ENCODE peak calls at places on chromosomes 1 and 21, in four cellular contexts. One of them, this sample, is unnamed.

GRCh38 chr1:245380790-245381535 is 226.2 kb downstream of the KIF26B start:
- DNase-seq in anterior cingulate cortex: no peak
- DNase-seq in naive B cell: no peak
- DNase-seq in lower lobe of right lung: no peak
- DNase-seq in this sample: peak; percentile 38

GRCh38 chr1:89259283-89259971 is 13.2 kb downstream of the GBP5 start:
- DNase-seq in lower lobe of right lung: peak; percentile 39
- DNase-seq in anterior cingulate cortex: no peak
- DNase-seq in naive B cell: no peak
- DNase-seq in this sample: no peak

GRCh38 chr1:220880726-220881506 is 1.7 kb downstream of the HLX start:
- DNase-seq in lower lobe of right lung: peak; percentile 89
- DNase-seq in naive B cell: peak; percentile 40
- DNase-seq in anterior cingulate cortex: no peak
- DNase-seq in this sample: no peak

GRCh38 chr1:232430467-232430866 is 199.5 kb downstream of the SIPA1L2 start:
- DNase-seq in anterior cingulate cortex: no peak
- DNase-seq in naive B cell: no peak
- DNase-seq in lower lobe of right lung: no peak
- DNase-seq in this sample: no peak

GRCh38 chr1:51316113-51316763 is 14.1 kb downstream of the TTC39A start:
- DNase-seq in lower lobe of right lung: peak; percentile 39
- DNase-seq in anterior cingulate cortex: no peak
- DNase-seq in naive B cell: no peak
- DNase-seq in this sample: no peak

GRCh38 chr1:224632921-224633321 is 16.8 kb downstream of the CNIH3 start:
- DNase-seq in lower lobe of right lung: no peak
- DNase-seq in anterior cingulate cortex: no peak
- DNase-seq in naive B cell: no peak
- DNase-seq in this sample: no peak

GRCh38 chr1:58883037-58883887 is 99.4 kb upstream of the JUN start:
- DNase-seq in anterior cingulate cortex: peak; percentile 59
- DNase-seq in lower lobe of right lung: peak; percentile 84
- DNase-seq in naive B cell: peak; percentile 30
- DNase-seq in this sample: no peak

GRCh38 chr1:65691962-65692361 is 100.7 kb upstream of the PDE4B start:
- DNase-seq in lower lobe of right lung: no peak
- DNase-seq in naive B cell: no peak
- DNase-seq in anterior cingulate cortex: no peak
- DNase-seq in this sample: no peak

GRCh38 chr1:213761845-213762407 is 225.8 kb upstream of the PROX1 start:
- DNase-seq in naive B cell: no peak
- DNase-seq in lower lobe of right lung: no peak
- DNase-seq in anterior cingulate cortex: no peak
- DNase-seq in this sample: no peak

GRCh38 chr21:45579383-45580180 is 37.3 kb upstream of the SLC19A1 start:
- DNase-seq in lower lobe of right lung: peak; percentile 32
- DNase-seq in anterior cingulate cortex: no peak
- DNase-seq in naive B cell: no peak
- DNase-seq in this sample: no peak

GRCh38 chr1:93501829-93502369 is 54.0 kb downstream of the FNBP1L start:
- DNase-seq in lower lobe of right lung: no peak
- DNase-seq in anterior cingulate cortex: no peak
- DNase-seq in naive B cell: no peak
- DNase-seq in this sample: no peak

GRCh38 chr1:76764638-76765572 is 102.4 kb upstream of the ST6GALNAC5 start:
- DNase-seq in lower lobe of right lung: peak; percentile 37
- DNase-seq in naive B cell: no peak
- DNase-seq in anterior cingulate cortex: no peak
- DNase-seq in this sample: no peak

GRCh38 chr21:35833991-35834390 is 226.3 kb downstream of the SETD4 start:
- DNase-seq in anterior cingulate cortex: no peak
- DNase-seq in lower lobe of right lung: no peak
- DNase-seq in naive B cell: no peak
- DNase-seq in this sample: no peak

GRCh38 chr21:23111070-23111605 is 2112.9 kb downstream of the NCAM2 start:
- DNase-seq in anterior cingulate cortex: no peak
- DNase-seq in naive B cell: no peak
- DNase-seq in lower lobe of right lung: no peak
- DNase-seq in this sample: no peak

GRCh38 chr1:4749406-4749805 is 95.0 kb downstream of the AJAP1 start:
- DNase-seq in naive B cell: no peak
- DNase-seq in anterior cingulate cortex: no peak
- DNase-seq in lower lobe of right lung: no peak
- DNase-seq in this sample: no peak

GRCh38 chr21:44460441-44460755 is 5.1 kb downstream of the LRRC3 start:
- DNase-seq in lower lobe of right lung: no peak
- DNase-seq in anterior cingulate cortex: no peak
- DNase-seq in naive B cell: no peak
- DNase-seq in this sample: no peak

GRCh38 chr1:10657080-10657847 is 139.2 kb downstream of the CASZ1 start:
- DNase-seq in naive B cell: no peak
- DNase-seq in anterior cingulate cortex: no peak
- DNase-seq in lower lobe of right lung: no peak
- DNase-seq in this sample: no peak

GRCh38 chr1:36128126-36128904 is 3.3 kb upstream of the COL8A2 start:
- DNase-seq in anterior cingulate cortex: no peak
- DNase-seq in lower lobe of right lung: no peak
- DNase-seq in naive B cell: no peak
- DNase-seq in this sample: no peak

GRCh38 chr1:233105225-233105624 is 154.8 kb downstream of the NTPCR start:
- DNase-seq in naive B cell: no peak
- DNase-seq in anterior cingulate cortex: no peak
- DNase-seq in lower lobe of right lung: no peak
- DNase-seq in this sample: no peak